ENCODE peak calls at places on chromosomes 12 and 14, in seven cellular contexts. N is H9, S is IMR-90, G is mesendoderm, L is H1, R is trophoblast cell, F is neuronal stem cell. D is an unnamed sample. For H3K79me1, the result is how much of the 10 kb centered on the place peaks cover.

GRCh38 chr12:54193437-54193836 is 4.7 kb upstream of the SMUG1 start:
- DNase-seq in N (no peak), F (no peak), G (no peak), L (no peak), S (no peak), R (no peak), D (no peak)

GRCh38 chr12:128724468-128725046 is 99.2 kb downstream of the SLC15A4 start:
- DNase-seq in R (no peak), F (no peak), L (no peak), N (no peak), G (no peak), S (no peak), D (no peak)

GRCh38 chr14:63174760-63175191 is 29.5 kb upstream of the RHOJ start:
- DNase-seq in R (peak), G (peak), N (peak), L (no peak), F (peak), S (peak), D (peak)

GRCh38 chr14:50844397-50844796 is 13.4 kb upstream of the NIN start:
- DNase-seq in G (no peak), S (no peak), L (no peak), F (no peak), R (no peak), N (no peak), D (no peak)

GRCh38 chr12:113201187-113202177 is 16.0 kb downstream of the RITA1 start:
- DNase-seq in R (no peak), G (no peak), S (no peak), F (no peak), L (no peak), N (no peak), D (no peak)

GRCh38 chr12:116244001-116244400 is 33.5 kb downstream of the MED13L start:
- DNase-seq in L (no peak), N (no peak), G (peak), R (no peak), S (peak), F (no peak), D (peak)

GRCh38 chr12:10966314-10966713 is 20.4 kb downstream of the TAS2R50 start:
- DNase-seq in N (no peak), F (no peak), R (no peak), S (no peak), L (no peak), G (no peak), D (no peak)

GRCh38 chr14:81464253-81465001 is 64.3 kb upstream of the STON2 start:
- DNase-seq in G (peak), N (peak), R (peak), L (peak), F (peak), S (peak), D (peak)

GRCh38 chr14:50943943-50944646 is at the start of gene PYGL:
- DNase-seq in R (peak), S (peak), G (peak), N (peak), F (peak), L (peak), D (peak)

GRCh38 chr12:109302770-109303169 is 6.3 kb downstream of the FOXN4 start:
- DNase-seq in R (no peak), S (no peak), F (no peak), L (no peak), G (no peak), N (no peak), D (no peak)

GRCh38 chr12:120126635-120127005 is 10.1 kb upstream of the RAB35 start:
- DNase-seq in G (no peak), R (peak), L (no peak), S (peak), N (no peak), F (no peak), D (no peak)

GRCh38 chr12:7994731-7995205 is 37.7 kb upstream of the FOXJ2 start:
- DNase-seq in N (peak), L (no peak), R (peak), G (peak), S (peak), F (no peak), D (peak)

GRCh38 chr12:107322063-107322462 is 228.7 kb upstream of the CRY1 start:
- DNase-seq in F (no peak), N (no peak), G (no peak), L (no peak), R (no peak), S (no peak), D (no peak)

DNA sequence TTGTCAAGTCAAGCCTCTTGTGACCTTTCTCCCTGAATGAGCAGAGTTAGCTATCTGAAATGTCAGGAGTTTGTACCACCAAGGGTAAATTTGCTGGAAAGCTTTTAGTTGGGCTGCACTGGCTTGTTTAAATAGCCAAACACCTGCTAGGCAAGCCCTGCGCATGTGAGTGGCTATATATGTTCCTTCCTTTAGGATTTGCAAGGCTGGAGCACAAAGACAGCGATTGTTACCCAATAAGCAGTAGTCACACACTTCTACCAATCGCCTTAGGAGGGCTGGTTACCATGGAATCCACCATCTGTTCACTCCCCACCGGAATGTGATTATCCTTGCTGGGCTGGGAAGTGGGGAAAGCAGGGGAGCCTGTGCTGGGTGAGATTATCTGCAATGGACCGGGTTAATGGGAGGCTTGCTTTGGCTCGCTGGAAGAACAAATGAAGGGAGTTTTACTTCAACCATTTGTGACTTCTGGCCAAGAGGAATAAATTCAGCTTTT is 102.5 kb downstream of the FGD4 start:
- DNase-seq in G (peak), R (no peak), F (peak), L (peak), S (peak), N (peak), D (peak)
- H3K27ac ChIP-seq in G (no peak), R (no peak), F (peak), L (peak), S (no peak), N (no peak), D (no peak)

GRCh38 chr12:50723870-50724269 is 40.0 kb upstream of the ATF1 start:
- DNase-seq in R (no peak), N (no peak), F (no peak), L (no peak), G (no peak), S (peak), D (peak)
- H3K79me1 ChIP-seq in R (under half), N (under half), F (under half), L (under half), G (under half), S (under half), D (under half)

GRCh38 chr14:67483599-67484270 is 4.8 kb downstream of the TMEM229B start:
- DNase-seq in L (no peak), S (no peak), R (no peak), N (no peak), G (no peak), F (no peak), D (no peak)
- H3K27ac ChIP-seq in L (no peak), S (no peak), R (no peak), N (no peak), G (no peak), F (no peak), D (no peak)

GRCh38 chr12:50196537-50196936 is 29.4 kb upstream of the CERS5 start:
- DNase-seq in G (no peak), F (no peak), N (no peak), S (no peak), R (no peak), L (no peak), D (no peak)

GRCh38 chr12:50200507-50201273 is 33.5 kb upstream of the CERS5 start:
- DNase-seq in S (peak), N (no peak), G (no peak), R (peak), L (no peak), F (no peak), D (peak)

GRCh38 chr12:50195832-50196231 is 28.7 kb upstream of the CERS5 start:
- DNase-seq in L (no peak), R (no peak), N (no peak), S (no peak), G (no peak), F (no peak), D (no peak)

GRCh38 chr12:50197297-50197727 is 30.1 kb upstream of the CERS5 start:
- DNase-seq in N (no peak), S (no peak), L (no peak), F (no peak), R (no peak), G (no peak), D (no peak)

GRCh38 chr12:50198829-50199228 is 31.7 kb upstream of the CERS5 start:
- DNase-seq in R (no peak), F (no peak), L (no peak), G (no peak), S (no peak), N (no peak), D (no peak)
- H3K79me1 ChIP-seq in R (under half), F (under half), L (under half), G (under half), S (under half), N (under half), D (under half)

GRCh38 chr14:55641954-55642353 is 61.9 kb downstream of the KTN1 start:
- DNase-seq in F (no peak), S (no peak), N (no peak), R (no peak), G (no peak), L (no peak), D (no peak)
- H3K27ac ChIP-seq in F (no peak), S (no peak), N (no peak), R (no peak), G (no peak), L (no peak), D (no peak)

GRCh38 chr12:3667485-3667884 is 85.4 kb downstream of the CRACR2A start:
- DNase-seq in L (no peak), N (no peak), R (no peak), S (no peak), F (no peak), G (no peak), D (no peak)
- H3K79me1 ChIP-seq in L (under half), N (under half), R (under half), S (under half), F (under half), G (under half), D (under half)

GRCh38 chr14:47785041-47785440 is 109.6 kb upstream of the MDGA2 start:
- DNase-seq in L (no peak), N (no peak), S (no peak), R (no peak), F (no peak), G (no peak), D (no peak)
- H3K27ac ChIP-seq in L (no peak), N (no peak), S (no peak), R (no peak), F (no peak), G (no peak), D (no peak)

D was measured in mesenchymal stem cell.